ENCODE peak calls at places on chromosomes 12 and 14, in five cellular contexts. F, R, Q, E and O are unnamed samples.

GRCh38 chr14:78933948-78934524 is 763.9 kb downstream of the NRXN3 start:
- DNase-seq in Q (peak; percentile 12), R (peak; percentile 6), E (no peak), F (peak; percentile 31), O (peak; percentile 49)

GRCh38 chr14:60722836-60723217 is 1.3 kb downstream of the SIX4 start:
- DNase-seq in F (peak; percentile 15), Q (no peak), E (no peak), R (peak; percentile 57), O (peak; percentile 11)

GRCh38 chr14:78611796-78612571 is 441.8 kb downstream of the NRXN3 start:
- DNase-seq in Q (no peak), E (no peak), F (no peak), R (no peak), O (no peak)

GRCh38 chr14:92676448-92677086 is 71.9 kb downstream of the LGMN start:
- DNase-seq in F (no peak), R (no peak), E (no peak), Q (no peak), O (no peak)

GRCh38 chr12:104747956-104748355 is 210.1 kb downstream of the SLC41A2 start:
- DNase-seq in Q (no peak), F (no peak), E (no peak), R (no peak), O (no peak)

GRCh38 chr14:88554458-88555286 is at the start of gene PTPN21:
- DNase-seq in Q (peak; percentile 43), E (no peak), R (peak; percentile 83), F (peak; percentile 62), O (peak; percentile 64)

GRCh38 chr14:45905672-45906071 is 652.7 kb upstream of the MIS18BP1 start:
- DNase-seq in Q (no peak), R (no peak), E (no peak), F (no peak), O (no peak)

GRCh38 chr12:121145221-121145620 is 12.5 kb downstream of the P2RX7 start:
- DNase-seq in R (no peak), Q (no peak), F (no peak), E (no peak), O (peak; percentile 18)

GRCh38 chr14:73743431-73743931 is 29.3 kb upstream of the PNMA1 start:
- DNase-seq in E (no peak), R (no peak), F (no peak), Q (no peak), O (no peak)

GRCh38 chr14:102206901-102207300 is 67.2 kb downstream of the WDR20 start:
- DNase-seq in F (no peak), E (no peak), Q (no peak), R (no peak), O (no peak)

GRCh38 chr12:132559652-132560420 is 50.5 kb downstream of the LRCOL1 start:
- DNase-seq in E (no peak), Q (peak; percentile 6), F (peak; percentile 66), R (peak; percentile 94), O (peak; percentile 36)

GRCh38 chr12:76878899-76879709 is at the start of gene CSRP2:
- DNase-seq in E (peak; percentile 13), R (peak; percentile 92), Q (peak; percentile 79), F (peak; percentile 86), O (peak; percentile 87)

GRCh38 chr12:1328385-1328784 is 266.0 kb downstream of the FBXL14 start:
- DNase-seq in E (no peak), R (no peak), Q (no peak), F (no peak), O (no peak)

GRCh38 chr12:68773582-68773981 is 27.6 kb downstream of the SLC35E3 start:
- DNase-seq in R (no peak), E (no peak), F (no peak), Q (no peak), O (no peak)

GRCh38 chr14:77007975-77008421 is 20.5 kb downstream of the IRF2BPL start:
- DNase-seq in F (no peak), R (no peak), Q (no peak), E (no peak), O (no peak)

GRCh38 chr12:87793134-87793533 is 236.1 kb downstream of the C12orf50 start:
- DNase-seq in E (no peak), R (no peak), Q (no peak), F (no peak), O (peak; percentile 81)

GRCh38 chr14:81269100-81269978 is 48.6 kb upstream of the GTF2A1 start:
- DNase-seq in R (peak; percentile 61), Q (peak; percentile 70), E (peak; percentile 26), F (peak; percentile 77), O (peak; percentile 68)

GRCh38 chr12:42507589-42507988 is 82.0 kb downstream of the PRICKLE1 start:
- DNase-seq in F (no peak), R (no peak), Q (no peak), E (no peak), O (no peak)

GRCh38 chr12:507261-507853 is 47.6 kb downstream of the B4GALNT3 start:
- DNase-seq in R (no peak), Q (no peak), F (no peak), E (no peak), O (no peak)

GRCh38 chr12:124694846-124695497 is 127.6 kb upstream of the NCOR2 start:
- DNase-seq in E (no peak), R (no peak), Q (no peak), F (no peak), O (peak; percentile 91)
- TF ChIP-seq BHLHE40 in E (no peak), R (no peak), Q (no peak), F (no peak), O (peak; percentile 15)

DNA sequence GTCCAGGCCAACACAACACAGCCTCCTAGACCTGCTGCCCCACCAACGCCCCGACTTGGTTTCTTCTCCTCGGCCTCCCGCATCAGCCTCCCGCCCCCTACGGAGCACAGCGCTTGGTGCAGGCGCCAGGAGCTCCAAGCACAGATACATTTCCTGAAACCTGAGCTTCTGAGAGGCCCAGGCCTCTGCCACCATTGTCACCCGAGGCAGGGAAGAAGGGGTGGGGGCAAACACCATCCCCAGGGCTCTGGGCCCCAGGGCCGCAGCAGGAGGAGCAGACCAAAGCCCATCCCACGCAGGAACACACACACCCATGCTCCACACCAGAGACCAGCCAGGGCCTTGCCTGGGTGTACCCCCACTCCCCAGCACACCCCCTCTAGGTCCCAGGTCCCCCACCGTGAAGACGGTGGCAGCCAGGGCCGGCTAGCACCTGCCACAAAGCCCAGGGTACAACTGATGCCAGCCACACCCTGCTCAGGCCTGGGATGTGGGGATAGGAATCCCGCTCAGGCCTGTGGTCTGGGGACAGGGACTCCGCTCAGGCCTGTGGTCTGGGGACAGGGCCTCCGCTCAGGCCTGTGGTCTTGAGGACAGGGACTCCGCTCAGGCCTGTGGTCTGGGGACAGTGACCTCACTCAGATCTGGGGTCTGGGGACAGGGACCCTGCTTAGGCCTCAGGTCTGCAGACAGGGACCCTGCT is 5.4 kb downstream of the JAG2 start:
- DNase-seq in Q (no peak), R (no peak), E (no peak), F (no peak), O (no peak)
- H3K4me1 ChIP-seq in Q (no peaks in the 10 kb centered on the region), R (peaks cover 76% of the 10 kb centered on the region), E (no peaks in the 10 kb centered on the region), F (peaks cover 27% of the 10 kb centered on the region), O (peaks cover 3% of the 10 kb centered on the region)

DNA sequence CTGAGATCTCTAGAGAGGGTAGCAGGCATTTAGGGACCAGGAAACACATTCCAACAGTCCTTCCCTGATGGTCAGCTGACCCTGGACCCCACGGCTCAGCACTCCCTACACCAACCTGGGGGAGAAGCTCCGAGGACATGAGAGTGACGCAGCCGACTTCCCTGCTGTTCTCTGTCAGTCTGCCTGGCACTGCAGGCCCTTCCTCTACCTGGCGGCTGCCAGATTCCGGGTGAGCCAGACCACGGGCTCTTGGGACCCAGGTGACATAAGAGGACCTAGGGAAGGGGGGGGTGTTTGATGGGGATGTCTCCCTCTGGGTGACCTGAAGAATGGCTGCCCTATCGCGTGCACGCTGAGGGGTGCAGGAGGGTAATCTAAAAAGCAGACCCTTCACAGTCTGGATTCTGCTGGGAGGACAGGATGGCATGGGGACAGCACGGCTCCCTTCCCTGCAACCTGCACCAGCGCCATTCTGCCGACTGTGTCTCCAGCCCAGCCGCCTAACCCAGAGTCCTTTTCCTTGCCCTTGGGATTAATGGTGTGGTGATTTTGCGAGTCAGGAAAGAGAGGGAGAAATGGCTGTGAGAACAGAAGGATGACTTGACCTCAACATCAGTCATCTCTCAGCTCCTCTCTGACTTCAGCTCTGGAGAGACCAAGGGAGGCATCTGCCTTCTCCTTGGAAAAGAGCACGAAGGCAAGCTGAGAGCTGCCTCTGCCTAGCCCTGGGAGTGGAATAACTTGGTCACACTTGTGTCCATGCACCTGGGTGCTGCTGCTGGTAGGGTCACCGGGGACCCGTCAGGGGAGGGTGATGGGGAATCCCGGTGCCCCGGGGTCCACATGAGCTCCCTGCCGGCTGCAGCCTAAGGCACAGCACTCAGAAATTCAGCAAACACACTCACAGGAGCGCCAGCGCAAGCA is 158.6 kb downstream of the CALM1 start:
- DNase-seq in F (no peak), E (no peak), Q (no peak), R (no peak), O (no peak)
- H3K4me3 ChIP-seq in F (no peak overlapping the region), E (no peak overlapping the region), Q (peak overlapping the region; percentile 67), R (no peak overlapping the region), O (no peak overlapping the region)

GRCh38 chr12:51717325-51717925 is 126.4 kb downstream of the SCN8A start:
- DNase-seq in Q (no peak), R (no peak), E (no peak), F (no peak), O (no peak)

GRCh38 chr12:51722387-51722786 is 126.1 kb downstream of the FIGNL2 start:
- DNase-seq in Q (no peak), R (no peak), E (no peak), F (no peak), O (no peak)

GRCh38 chr12:51726931-51727330 is 121.6 kb downstream of the FIGNL2 start:
- DNase-seq in R (no peak), Q (no peak), E (no peak), F (no peak), O (no peak)

DNA sequence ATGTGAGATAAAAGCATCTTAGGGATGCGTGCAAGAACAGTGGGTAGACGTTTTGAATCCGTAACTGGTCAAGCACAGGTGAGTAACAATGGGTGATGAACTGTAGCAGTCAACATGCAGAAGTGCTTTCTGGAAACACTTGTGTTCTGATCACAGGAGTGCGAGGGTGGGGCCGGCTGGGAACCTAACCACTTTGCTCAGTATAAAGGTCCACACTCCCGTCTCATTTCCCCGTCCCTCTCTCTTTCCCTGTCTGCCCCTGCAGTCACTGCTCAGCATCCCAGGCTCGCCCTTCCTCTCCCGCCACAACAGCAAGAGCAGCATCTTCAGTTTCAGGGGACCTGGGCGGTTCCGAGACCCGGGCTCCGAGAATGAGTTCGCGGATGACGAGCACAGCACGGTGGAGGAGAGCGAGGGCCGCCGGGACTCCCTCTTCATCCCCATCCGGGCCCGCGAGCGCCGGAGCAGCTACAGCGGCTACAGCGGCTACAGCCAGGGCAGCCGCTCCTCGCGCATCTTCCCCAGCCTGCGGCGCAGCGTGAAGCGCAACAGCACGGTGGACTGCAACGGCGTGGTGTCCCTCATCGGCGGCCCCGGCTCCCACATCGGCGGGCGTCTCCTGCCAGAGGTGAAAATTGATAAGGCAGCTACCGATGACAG is 127.1 kb downstream of the FIGNL2 start:
- DNase-seq in E (no peak), Q (no peak), R (no peak), F (no peak), O (peak; percentile 36)
- TF ChIP-seq BHLHE40 in E (no peak), Q (no peak), R (no peak), F (no peak), O (no peak)